ENCODE peak calls at places on chromosomes 6 and 20, in nine cellular contexts. H, V, K, Z, Y, S, T, U and Q are unnamed samples.
A peak's percentile ranks its signal among the peaks of the same experiment; 100 is the strongest.

GRCh38 chr20:57013221-57013620 is 253.2 kb downstream of the BMP7 start:
- DNase-seq in V (no peak), S (no peak), H (no peak), U (no peak), Z (no peak), T (no peak), K (no peak), Y (no peak), Q (no peak)

GRCh38 chr6:135233676-135234491 is 52.8 kb downstream of the MYB start:
- DNase-seq in Y (no peak), K (no peak), T (no peak), S (no peak), H (no peak), U (no peak), Z (no peak), V (no peak), Q (no peak)

GRCh38 chr20:58708246-58708931 is 15.8 kb downstream of the NPEPL1 start:
- DNase-seq in Y (no peak), K (peak; percentile 7), H (peak; percentile 3), S (peak; percentile 18), U (no peak), T (peak; percentile 64), Z (peak; percentile 6), V (peak; percentile 7), Q (no peak)

GRCh38 chr20:20551409-20551808 is 161.0 kb downstream of the RALGAPA2 start:
- DNase-seq in V (no peak), Z (no peak), S (no peak), K (no peak), U (no peak), H (no peak), Y (no peak), T (no peak), Q (no peak)

GRCh38 chr20:46551508-46552280 is 1.2 kb upstream of the OCSTAMP start:
- DNase-seq in V (no peak), Z (no peak), K (no peak), S (no peak), T (no peak), H (no peak), U (no peak), Y (no peak), Q (no peak)

GRCh38 chr6:126312013-126312665 is 27.8 kb upstream of the CENPW start:
- DNase-seq in S (no peak), U (no peak), V (no peak), Y (no peak), T (no peak), Z (no peak), H (no peak), K (no peak), Q (no peak)

GRCh38 chr20:49037962-49038387 is 8.1 kb upstream of the CSE1L start:
- DNase-seq in S (no peak), Y (no peak), T (no peak), K (no peak), V (no peak), Z (no peak), U (peak; percentile 57), H (no peak), Q (peak; percentile 28)

GRCh38 chr6:118080547-118080946 is 173.5 kb downstream of the SLC35F1 start:
- DNase-seq in T (no peak), H (no peak), U (no peak), K (no peak), Z (no peak), S (no peak), V (no peak), Y (no peak), Q (no peak)

GRCh38 chr6:113980937-113981554 is 10.1 kb upstream of the HDAC2 start:
- DNase-seq in Y (no peak), V (no peak), U (no peak), S (no peak), H (no peak), T (no peak), K (no peak), Z (no peak), Q (no peak)

GRCh38 chr20:16459019-16459700 is 114.1 kb downstream of the KIF16B start:
- DNase-seq in V (no peak), H (peak; percentile 81), T (no peak), K (peak; percentile 23), Y (no peak), S (peak; percentile 56), U (no peak), Z (no peak), Q (no peak)

GRCh38 chr6:38212579-38212978 is 393.1 kb downstream of the ZFAND3 start:
- DNase-seq in H (no peak), Z (no peak), V (no peak), T (no peak), U (no peak), K (no peak), S (no peak), Y (no peak), Q (no peak)

GRCh38 chr6:7604506-7604905 is 14.5 kb downstream of the SNRNP48 start:
- DNase-seq in V (no peak), Y (no peak), T (no peak), K (no peak), H (no peak), U (no peak), S (no peak), Z (no peak), Q (no peak)

GRCh38 chr6:127458817-127459216 is 372 bp downstream of the KIAA0408 start:
- DNase-seq in U (no peak), S (no peak), T (no peak), Y (no peak), Z (no peak), K (peak; percentile 42), H (no peak), V (no peak), Q (no peak)

GRCh38 chr20:21396921-21397340 is 395 bp downstream of the NKX2-4 start:
- DNase-seq in K (no peak), Z (no peak), Y (no peak), H (no peak), T (no peak), V (no peak), S (no peak), U (no peak), Q (peak; percentile 65)

GRCh38 chr6:138229663-138230194 is 11.4 kb upstream of the PBOV1 start:
- DNase-seq in H (no peak), K (no peak), Y (no peak), U (no peak), S (no peak), T (no peak), V (no peak), Z (no peak), Q (no peak)

GRCh38 chr6:138226011-138226410 is 7.7 kb upstream of the PBOV1 start:
- DNase-seq in U (no peak), T (no peak), V (no peak), S (no peak), Y (no peak), K (no peak), H (no peak), Z (no peak), Q (no peak)

GRCh38 chr6:138226701-138227315 is 8.5 kb upstream of the PBOV1 start:
- DNase-seq in T (no peak), U (no peak), H (no peak), S (no peak), K (no peak), Z (no peak), Y (no peak), V (no peak), Q (no peak)

GRCh38 chr6:138229072-138229471 is 10.8 kb upstream of the PBOV1 start:
- DNase-seq in Z (no peak), Y (no peak), T (no peak), K (no peak), U (no peak), V (no peak), S (no peak), H (no peak), Q (no peak)

GRCh38 chr6:138227316-138227781 is 9.1 kb upstream of the PBOV1 start:
- DNase-seq in S (no peak), K (no peak), Z (no peak), H (no peak), T (no peak), Y (no peak), V (no peak), U (no peak), Q (no peak)
- H3K4me3 ChIP-seq in S (no peak overlapping the region), K (no peak overlapping the region), Z (no peak overlapping the region), H (no peak overlapping the region), T (no peak overlapping the region), Y (no peak overlapping the region), V (no peak overlapping the region), U (no peak overlapping the region), Q (no peak overlapping the region)

DNA sequence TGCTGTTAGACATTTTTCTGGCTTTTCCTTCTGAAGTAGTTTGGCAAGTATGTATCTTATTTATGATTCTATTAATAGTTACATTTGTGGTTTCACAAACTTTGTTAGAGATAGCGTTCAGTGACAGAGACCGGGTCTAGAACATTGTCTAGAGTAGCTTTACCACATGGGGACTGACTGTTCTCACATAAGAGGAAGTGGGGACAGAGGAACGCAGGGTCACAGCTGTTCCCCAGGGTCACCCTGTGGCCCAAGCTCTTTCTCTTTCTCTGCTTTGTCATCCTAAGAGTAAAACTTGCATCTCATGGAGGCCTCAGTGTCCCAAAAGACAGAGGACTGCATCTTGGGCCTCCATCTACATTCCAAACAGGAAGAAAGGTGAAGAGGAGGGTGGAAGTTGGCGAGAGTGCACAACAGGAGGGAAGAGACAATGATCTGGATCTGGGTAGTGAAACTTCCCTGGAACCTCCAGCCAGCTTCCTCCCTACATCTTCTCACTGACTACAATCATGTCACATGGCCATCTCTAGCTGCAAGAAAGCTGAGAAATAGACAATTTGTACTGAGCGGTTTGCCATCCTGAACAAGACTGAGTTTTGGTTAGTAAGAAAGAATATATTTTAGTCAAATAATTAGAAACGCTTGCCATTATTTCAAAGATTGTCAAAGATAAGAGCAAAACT is 645.8 kb upstream of the ARID1B start:
- DNase-seq in S (no peak), K (no peak), T (no peak), Z (no peak), V (no peak), Y (no peak), U (no peak), H (no peak), Q (no peak)
- H3K27ac ChIP-seq in S (no peak overlapping the region), K (no peak overlapping the region), T (no peak overlapping the region), Z (no peak overlapping the region), V (no peak overlapping the region), Y (no peak overlapping the region), U (no peak overlapping the region), H (peak overlapping the region; percentile 21), Q (no peak overlapping the region)

GRCh38 chr6:31622678-31623077 is 2.2 kb downstream of the PRRC2A start:
- DNase-seq in K (no peak), U (no peak), Y (no peak), Z (no peak), V (no peak), T (no peak), S (no peak), H (no peak), Q (no peak)
- H3K4me3 ChIP-seq in K (no peak overlapping the region), U (peak overlapping the region; percentile 83), Y (peak overlapping the region; percentile 82), Z (no peak overlapping the region), V (peak overlapping the region; percentile 89), T (no peak overlapping the region), S (no peak overlapping the region), H (no peak overlapping the region), Q (no peak overlapping the region)

DNA sequence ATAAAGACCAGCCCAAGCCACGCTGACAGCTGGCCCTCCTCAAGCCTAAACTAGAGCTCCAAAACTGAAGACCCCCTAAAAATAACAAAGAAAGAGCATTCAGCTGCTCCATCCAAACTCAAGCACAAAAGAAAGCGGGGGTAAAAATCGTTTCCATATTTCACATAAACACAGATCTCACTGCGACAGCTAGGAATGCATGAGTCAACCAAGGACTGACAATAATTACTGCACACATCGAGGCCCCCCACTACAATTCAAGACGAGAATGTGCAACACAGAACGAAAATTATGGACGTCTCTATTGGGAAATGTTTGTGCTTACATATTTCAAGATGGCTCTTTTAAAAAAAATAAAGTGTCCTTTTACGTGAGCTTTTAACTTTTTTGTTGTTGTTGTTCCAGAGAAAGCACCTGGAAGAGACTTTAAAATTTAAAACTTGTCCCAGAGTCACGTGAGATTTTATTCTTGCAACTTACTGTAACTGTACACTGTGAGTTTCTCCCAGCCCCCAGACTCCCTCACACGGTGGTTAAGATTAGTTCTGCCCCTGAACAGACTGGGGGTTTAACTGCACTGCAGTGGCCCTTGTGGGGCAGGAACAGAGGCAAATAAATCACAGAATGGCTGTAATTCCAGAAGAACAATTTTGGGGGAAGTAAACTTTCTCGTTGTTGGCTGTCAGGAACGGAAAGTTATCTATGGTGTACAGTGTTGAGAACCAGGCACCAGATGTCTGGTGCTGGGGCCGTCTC is 30.9 kb downstream of the CNKSR3 start:
- DNase-seq in Y (no peak), H (no peak), V (no peak), U (no peak), T (no peak), Z (no peak), S (no peak), K (no peak), Q (peak; percentile 85)
- H3K27ac ChIP-seq in Y (no peak overlapping the region), H (no peak overlapping the region), V (no peak overlapping the region), U (no peak overlapping the region), T (no peak overlapping the region), Z (peak overlapping the region; percentile 85), S (peak overlapping the region; percentile 49), K (peak overlapping the region; percentile 68), Q (peak overlapping the region; percentile 88)